ENCODE peak calls at places on chromosomes 1 and 21, in four cellular contexts. T is activated CD4-positive, alpha-beta T cell treated with anti-CD3 and anti-CD28 coated beads, Interleukin-2, amount 10 ng/mL, durations not matched to agents 7 days and 5 days; H is hepatic stellate cell; K is NCI-H1436. P is an unnamed sample.

GRCh38 chr1:70277875-70278274 is 56.7 kb downstream of the SRSF11 start:
- DNase-seq in T (no peak), H (no peak), K (no peak), P (no peak)

GRCh38 chr1:171623651-171624331 is 1.7 kb downstream of the MYOCOS start:
- DNase-seq in T (no peak), H (no peak), K (no peak), P (no peak)

GRCh38 chr1:197618065-197618464 is 157.2 kb downstream of the DENND1B start:
- DNase-seq in T (no peak), H (no peak), K (no peak), P (no peak)

GRCh38 chr1:115874929-115875328 is 34.0 kb upstream of the NHLH2 start:
- DNase-seq in T (no peak), H (no peak), K (no peak), P (peak; percentile 83)

GRCh38 chr1:189769448-189769847 is 708.2 kb downstream of the BRINP3 start:
- DNase-seq in T (no peak), H (no peak), K (no peak), P (no peak)

GRCh38 chr21:42369821-42370220 is 3.5 kb upstream of the TFF1 start:
- DNase-seq in T (no peak), H (no peak), K (no peak), P (no peak)

GRCh38 chr1:27360159-27361043 is 6.4 kb downstream of the MAP3K6 start:
- DNase-seq in T (peak; percentile 54), H (no peak), K (no peak), P (no peak)

GRCh38 chr1:98086156-98086555 is 165.3 kb upstream of the DPYD start:
- DNase-seq in T (no peak), H (no peak), K (no peak), P (peak; percentile 80)

GRCh38 chr1:175978476-175978875 is 228.6 kb downstream of the COP1 start:
- DNase-seq in T (no peak), H (no peak), K (no peak), P (no peak)

GRCh38 chr1:8343464-8344001 is 25.6 kb downstream of the SLC45A1 start:
- DNase-seq in T (no peak), H (peak; percentile 95), K (no peak), P (peak; percentile 83)

GRCh38 chr1:246417152-246417812 is 89.8 kb downstream of the SMYD3 start:
- DNase-seq in T (no peak), H (no peak), K (no peak), P (peak; percentile 15)

GRCh38 chr21:42056996-42057689 is 14.0 kb upstream of the UMODL1 start:
- DNase-seq in T (no peak), H (peak; percentile 80), K (peak; percentile 35), P (peak; percentile 71)

GRCh38 chr1:31696246-31696645 is 7.6 kb downstream of the COL16A1 start:
- DNase-seq in T (no peak), H (no peak), K (no peak), P (peak; percentile 66)

GRCh38 chr1:17176306-17177061 is 28.4 kb upstream of the PADI1 start:
- DNase-seq in T (no peak), H (no peak), K (no peak), P (no peak)

GRCh38 chr1:68166348-68166747 is 66.0 kb downstream of the WLS start:
- DNase-seq in T (no peak), H (no peak), K (no peak), P (no peak)

GRCh38 chr1:63501256-63501655 is 21.8 kb downstream of the ITGB3BP start:
- DNase-seq in T (no peak), H (no peak), K (no peak), P (no peak)